ENCODE peak calls at places on chromosomes 7 and 10, in six cellular contexts. One of them, this sample, is unnamed.

GRCh38 chr10:124744688-124745055 is 494 bp upstream of the FAM53B start:
- DNase-seq in mammary epithelial cell: peak; percentile 59
- DNase-seq in fibroblast of lung: peak; percentile 75
- DNase-seq in skeletal muscle cell: no peak
- DNase-seq in prostate gland: peak; percentile 63
- DNase-seq in sigmoid colon: no peak
- DNase-seq in this sample: no peak

GRCh38 chr10:130833596-130833995 is 477.9 kb downstream of the TCERG1L start:
- DNase-seq in sigmoid colon: no peak
- DNase-seq in mammary epithelial cell: no peak
- DNase-seq in skeletal muscle cell: no peak
- DNase-seq in prostate gland: no peak
- DNase-seq in fibroblast of lung: no peak
- DNase-seq in this sample: no peak

GRCh38 chr7:139582671-139583155 is 59.2 kb downstream of the CLEC2L start:
- DNase-seq in sigmoid colon: no peak
- DNase-seq in skeletal muscle cell: no peak
- DNase-seq in prostate gland: no peak
- DNase-seq in fibroblast of lung: no peak
- DNase-seq in mammary epithelial cell: no peak
- DNase-seq in this sample: no peak

GRCh38 chr7:50140688-50141087 is 47.6 kb upstream of the ZPBP start:
- DNase-seq in skeletal muscle cell: no peak
- DNase-seq in prostate gland: no peak
- DNase-seq in fibroblast of lung: no peak
- DNase-seq in sigmoid colon: no peak
- DNase-seq in mammary epithelial cell: no peak
- DNase-seq in this sample: no peak

GRCh38 chr7:108193593-108194498 is 63.7 kb upstream of the LAMB4 start:
- DNase-seq in skeletal muscle cell: no peak
- DNase-seq in mammary epithelial cell: no peak
- DNase-seq in sigmoid colon: no peak
- DNase-seq in prostate gland: no peak
- DNase-seq in fibroblast of lung: no peak
- DNase-seq in this sample: no peak

GRCh38 chr10:101441539-101442455 is 87.8 kb downstream of the BTRC start:
- DNase-seq in fibroblast of lung: peak; percentile 76
- DNase-seq in mammary epithelial cell: peak; percentile 67
- DNase-seq in sigmoid colon: no peak
- DNase-seq in prostate gland: no peak
- DNase-seq in skeletal muscle cell: peak; percentile 51
- DNase-seq in this sample: peak; percentile 33

GRCh38 chr10:58412502-58412961 is 27.3 kb downstream of the TFAM start:
- DNase-seq in mammary epithelial cell: peak; percentile 79
- DNase-seq in sigmoid colon: no peak
- DNase-seq in fibroblast of lung: peak; percentile 94
- DNase-seq in skeletal muscle cell: peak; percentile 84
- DNase-seq in prostate gland: no peak
- DNase-seq in this sample: peak; percentile 19

GRCh38 chr7:17549406-17549805 is 251.0 kb downstream of the AHR start:
- DNase-seq in mammary epithelial cell: no peak
- DNase-seq in fibroblast of lung: no peak
- DNase-seq in prostate gland: no peak
- DNase-seq in skeletal muscle cell: no peak
- DNase-seq in sigmoid colon: no peak
- DNase-seq in this sample: no peak

GRCh38 chr7:121023189-121023588 is 34.7 kb downstream of the CPED1 start:
- DNase-seq in sigmoid colon: no peak
- DNase-seq in mammary epithelial cell: no peak
- DNase-seq in prostate gland: no peak
- DNase-seq in fibroblast of lung: no peak
- DNase-seq in skeletal muscle cell: no peak
- DNase-seq in this sample: no peak

GRCh38 chr10:97327348-97328294 is 6.9 kb downstream of the FRAT2 start:
- DNase-seq in fibroblast of lung: no peak
- DNase-seq in sigmoid colon: no peak
- DNase-seq in prostate gland: peak; percentile 47
- DNase-seq in skeletal muscle cell: no peak
- DNase-seq in mammary epithelial cell: no peak
- DNase-seq in this sample: no peak

GRCh38 chr7:16847381-16847860 is 34.4 kb downstream of the AGR3 start:
- DNase-seq in mammary epithelial cell: peak; percentile 44
- DNase-seq in prostate gland: peak; percentile 76
- DNase-seq in sigmoid colon: no peak
- DNase-seq in skeletal muscle cell: no peak
- DNase-seq in fibroblast of lung: peak; percentile 70
- DNase-seq in this sample: peak; percentile 85

GRCh38 chr7:114921636-114922150 is at the start of gene MDFIC:
- DNase-seq in skeletal muscle cell: no peak
- DNase-seq in prostate gland: no peak
- DNase-seq in fibroblast of lung: no peak
- DNase-seq in sigmoid colon: no peak
- DNase-seq in mammary epithelial cell: no peak
- DNase-seq in this sample: no peak

GRCh38 chr7:44373418-44373740 is 48.0 kb upstream of the CAMK2B start:
- DNase-seq in mammary epithelial cell: no peak
- DNase-seq in sigmoid colon: no peak
- DNase-seq in fibroblast of lung: no peak
- DNase-seq in skeletal muscle cell: no peak
- DNase-seq in prostate gland: no peak
- DNase-seq in this sample: no peak

GRCh38 chr10:12455774-12456173 is 106.4 kb downstream of the CAMK1D start:
- DNase-seq in sigmoid colon: no peak
- DNase-seq in mammary epithelial cell: no peak
- DNase-seq in prostate gland: no peak
- DNase-seq in fibroblast of lung: no peak
- DNase-seq in skeletal muscle cell: no peak
- DNase-seq in this sample: no peak

GRCh38 chr10:93123766-93124165 is 50.1 kb downstream of the CYP26A1 start:
- DNase-seq in skeletal muscle cell: no peak
- DNase-seq in mammary epithelial cell: no peak
- DNase-seq in prostate gland: no peak
- DNase-seq in sigmoid colon: no peak
- DNase-seq in fibroblast of lung: no peak
- DNase-seq in this sample: no peak

GRCh38 chr10:130341325-130341724 is 205.1 kb downstream of the GLRX3 start:
- DNase-seq in mammary epithelial cell: no peak
- DNase-seq in sigmoid colon: no peak
- DNase-seq in skeletal muscle cell: no peak
- DNase-seq in fibroblast of lung: no peak
- DNase-seq in prostate gland: no peak
- DNase-seq in this sample: no peak

GRCh38 chr10:47246409-47247189 is 53.4 kb upstream of the GDF10 start:
- DNase-seq in fibroblast of lung: no peak
- DNase-seq in skeletal muscle cell: no peak
- DNase-seq in mammary epithelial cell: no peak
- DNase-seq in prostate gland: no peak
- DNase-seq in sigmoid colon: peak; percentile 41
- DNase-seq in this sample: no peak

GRCh38 chr7:33792547-33793105 is 112.7 kb upstream of the BMPER start:
- DNase-seq in skeletal muscle cell: no peak
- DNase-seq in fibroblast of lung: no peak
- DNase-seq in prostate gland: no peak
- DNase-seq in mammary epithelial cell: no peak
- DNase-seq in sigmoid colon: no peak
- DNase-seq in this sample: no peak

GRCh38 chr10:90865400-90865799 is 6.4 kb upstream of the RPP30 start:
- DNase-seq in skeletal muscle cell: no peak
- DNase-seq in prostate gland: no peak
- DNase-seq in mammary epithelial cell: no peak
- DNase-seq in sigmoid colon: no peak
- DNase-seq in fibroblast of lung: peak; percentile 36
- DNase-seq in this sample: no peak

GRCh38 chr10:102918817-102919236 is 733 bp downstream of the CNNM2 start:
- DNase-seq in mammary epithelial cell: peak; percentile 20
- DNase-seq in skeletal muscle cell: no peak
- DNase-seq in prostate gland: no peak
- DNase-seq in sigmoid colon: no peak
- DNase-seq in fibroblast of lung: no peak
- DNase-seq in this sample: no peak

GRCh38 chr7:139026551-139026950 is 9.3 kb downstream of the ZC3HAV1L start:
- DNase-seq in prostate gland: no peak
- DNase-seq in mammary epithelial cell: no peak
- DNase-seq in skeletal muscle cell: no peak
- DNase-seq in fibroblast of lung: no peak
- DNase-seq in sigmoid colon: no peak
- DNase-seq in this sample: no peak

GRCh38 chr10:16663472-16663871 is 141.8 kb upstream of the C1QL3 start:
- DNase-seq in fibroblast of lung: no peak
- DNase-seq in skeletal muscle cell: no peak
- DNase-seq in mammary epithelial cell: no peak
- DNase-seq in sigmoid colon: no peak
- DNase-seq in prostate gland: no peak
- DNase-seq in this sample: no peak

GRCh38 chr7:128909605-128910568 is 622 bp downstream of the KCP start:
- DNase-seq in prostate gland: no peak
- DNase-seq in sigmoid colon: peak; percentile 74
- DNase-seq in mammary epithelial cell: no peak
- DNase-seq in skeletal muscle cell: no peak
- DNase-seq in fibroblast of lung: peak; percentile 42
- DNase-seq in this sample: no peak

GRCh38 chr7:10588084-10588483 is 385.6 kb upstream of the PHF14 start:
- DNase-seq in sigmoid colon: no peak
- DNase-seq in mammary epithelial cell: no peak
- DNase-seq in prostate gland: no peak
- DNase-seq in fibroblast of lung: no peak
- DNase-seq in skeletal muscle cell: no peak
- DNase-seq in this sample: no peak

GRCh38 chr7:94472608-94473007 is 37.0 kb upstream of the CASD1 start:
- DNase-seq in sigmoid colon: no peak
- DNase-seq in mammary epithelial cell: no peak
- DNase-seq in skeletal muscle cell: no peak
- DNase-seq in fibroblast of lung: no peak
- DNase-seq in prostate gland: no peak
- DNase-seq in this sample: no peak

GRCh38 chr7:94478648-94479214 is 30.9 kb upstream of the CASD1 start:
- DNase-seq in skeletal muscle cell: no peak
- DNase-seq in mammary epithelial cell: no peak
- DNase-seq in prostate gland: no peak
- DNase-seq in sigmoid colon: no peak
- DNase-seq in fibroblast of lung: no peak
- DNase-seq in this sample: no peak

GRCh38 chr7:94477878-94478277 is 31.7 kb upstream of the CASD1 start:
- DNase-seq in mammary epithelial cell: no peak
- DNase-seq in fibroblast of lung: no peak
- DNase-seq in skeletal muscle cell: no peak
- DNase-seq in sigmoid colon: no peak
- DNase-seq in prostate gland: no peak
- DNase-seq in this sample: no peak

GRCh38 chr7:94471604-94472003 is 38.0 kb upstream of the CASD1 start:
- DNase-seq in sigmoid colon: no peak
- DNase-seq in skeletal muscle cell: no peak
- DNase-seq in mammary epithelial cell: no peak
- DNase-seq in prostate gland: no peak
- DNase-seq in fibroblast of lung: no peak
- DNase-seq in this sample: no peak

GRCh38 chr7:94476251-94476840 is 33.3 kb upstream of the CASD1 start:
- DNase-seq in fibroblast of lung: no peak
- DNase-seq in sigmoid colon: no peak
- DNase-seq in prostate gland: no peak
- DNase-seq in skeletal muscle cell: no peak
- DNase-seq in mammary epithelial cell: no peak
- DNase-seq in this sample: no peak
- H3K4me3 ChIP-seq in fibroblast of lung: no peak overlapping the region
- H3K4me3 ChIP-seq in sigmoid colon: no peak overlapping the region
- H3K4me3 ChIP-seq in prostate gland: no peak overlapping the region
- H3K4me3 ChIP-seq in skeletal muscle cell: no peak overlapping the region
- H3K4me3 ChIP-seq in mammary epithelial cell: no peak overlapping the region
- H3K4me3 ChIP-seq in this sample: no peak overlapping the region

DNA sequence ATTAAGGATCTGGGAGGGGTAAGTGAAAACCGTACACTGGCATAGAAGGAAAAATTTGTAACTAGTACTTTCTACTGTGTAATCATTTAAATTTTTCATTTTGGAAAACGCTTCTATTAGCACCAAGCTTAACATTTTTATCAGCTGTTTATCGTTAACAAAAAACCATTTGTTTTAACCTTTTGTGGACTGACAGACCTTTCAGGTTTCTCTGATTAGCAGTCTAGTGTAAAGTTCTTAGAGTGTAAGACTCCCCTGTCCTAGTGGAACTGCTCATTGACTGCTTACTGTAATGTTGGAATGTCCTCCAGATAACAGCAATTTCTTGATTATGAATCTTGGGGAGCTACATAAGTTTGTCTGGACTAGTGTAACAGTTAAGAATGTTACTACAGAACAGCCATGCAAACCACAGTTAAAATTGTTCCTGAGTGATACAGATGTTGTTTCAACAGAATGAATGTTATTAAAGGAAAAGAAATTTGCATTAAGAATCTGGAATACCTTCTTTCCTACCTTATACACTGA is 2.0 kb downstream of the DBF4 start:
- DNase-seq in prostate gland: no peak
- DNase-seq in sigmoid colon: no peak
- DNase-seq in skeletal muscle cell: no peak
- DNase-seq in mammary epithelial cell: peak; percentile 5
- DNase-seq in fibroblast of lung: peak; percentile 51
- DNase-seq in this sample: no peak
- H3K4me3 ChIP-seq in prostate gland: no peak overlapping the region
- H3K4me3 ChIP-seq in sigmoid colon: no peak overlapping the region
- H3K4me3 ChIP-seq in skeletal muscle cell: peak overlapping the region; percentile 95
- H3K4me3 ChIP-seq in mammary epithelial cell: peak overlapping the region; percentile 87
- H3K4me3 ChIP-seq in fibroblast of lung: peak overlapping the region; percentile 83
- H3K4me3 ChIP-seq in this sample: peak overlapping the region; percentile 56

GRCh38 chr7:157309990-157310668 is 26.7 kb upstream of the DNAJB6 start:
- DNase-seq in mammary epithelial cell: peak; percentile 98
- DNase-seq in sigmoid colon: no peak
- DNase-seq in prostate gland: no peak
- DNase-seq in skeletal muscle cell: peak; percentile 68
- DNase-seq in fibroblast of lung: peak; percentile 98
- DNase-seq in this sample: peak; percentile 63
- H3K4me3 ChIP-seq in mammary epithelial cell: no peak overlapping the region
- H3K4me3 ChIP-seq in sigmoid colon: no peak overlapping the region
- H3K4me3 ChIP-seq in prostate gland: no peak overlapping the region
- H3K4me3 ChIP-seq in skeletal muscle cell: no peak overlapping the region
- H3K4me3 ChIP-seq in fibroblast of lung: no peak overlapping the region
- H3K4me3 ChIP-seq in this sample: no peak overlapping the region

GRCh38 chr7:107090452-107090851 is 45.9 kb downstream of the PRKAR2B start:
- DNase-seq in mammary epithelial cell: no peak
- DNase-seq in prostate gland: no peak
- DNase-seq in fibroblast of lung: no peak
- DNase-seq in skeletal muscle cell: no peak
- DNase-seq in sigmoid colon: no peak
- DNase-seq in this sample: no peak

GRCh38 chr7:107089627-107090026 is 45.1 kb downstream of the PRKAR2B start:
- DNase-seq in prostate gland: no peak
- DNase-seq in sigmoid colon: no peak
- DNase-seq in mammary epithelial cell: no peak
- DNase-seq in skeletal muscle cell: no peak
- DNase-seq in fibroblast of lung: no peak
- DNase-seq in this sample: no peak

DNA sequence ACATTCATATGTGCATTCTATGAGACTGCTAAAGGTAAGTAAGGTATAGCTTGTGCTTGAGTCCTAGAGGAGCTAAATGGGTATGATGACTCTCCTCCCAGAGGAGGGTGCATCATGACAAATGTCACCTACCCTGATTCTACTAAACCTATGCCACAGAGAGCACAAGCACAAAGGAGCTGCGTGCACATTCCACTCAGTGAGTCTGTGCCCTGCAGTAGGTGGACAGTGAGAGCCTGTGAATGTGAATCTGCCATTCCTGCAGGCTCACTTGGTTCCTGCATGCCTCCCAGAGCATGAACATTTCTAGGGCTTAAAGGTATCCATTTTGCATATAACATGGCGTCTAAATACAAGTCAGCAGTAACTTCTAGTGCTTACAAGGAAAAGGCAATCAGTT is 46.8 kb downstream of the PRKAR2B start:
- DNase-seq in prostate gland: no peak
- DNase-seq in skeletal muscle cell: no peak
- DNase-seq in sigmoid colon: no peak
- DNase-seq in mammary epithelial cell: no peak
- DNase-seq in fibroblast of lung: no peak
- DNase-seq in this sample: no peak
- H3K4me3 ChIP-seq in prostate gland: no peak overlapping the region
- H3K4me3 ChIP-seq in skeletal muscle cell: no peak overlapping the region
- H3K4me3 ChIP-seq in sigmoid colon: no peak overlapping the region
- H3K4me3 ChIP-seq in mammary epithelial cell: no peak overlapping the region
- H3K4me3 ChIP-seq in fibroblast of lung: no peak overlapping the region
- H3K4me3 ChIP-seq in this sample: no peak overlapping the region

This sample was measured in retinal pigment epithelial cell.